ENCODE peak calls at places on chromosomes 5 and 9, in nine cellular contexts. O is astrocyte, R is left lung, T is NB4, M is tibial artery, Z is BJ, H is left ventricle myocardium inferior, B is A549, U is fibroblast of pulmonary artery. I is an unnamed sample.
A peak's percentile ranks its signal among the peaks of the same experiment; 100 is the strongest.

GRCh38 chr9:5953743-5954707 is 61.4 kb downstream of the RANBP6 start:
- DNase-seq in O (no peak), R (no peak), T (peak; percentile 20), M (no peak), Z (no peak), H (no peak), B (peak; percentile 34), U (peak; percentile 28), I (no peak)

GRCh38 chr5:16617272-16617973 is 626 bp upstream of the RETREG1 start:
- DNase-seq in O (no peak), R (no peak), T (no peak), M (no peak), Z (no peak), H (peak; percentile 37), B (no peak), U (no peak), I (no peak)

GRCh38 chr9:1083325-1083913 is 33.3 kb downstream of the DMRT2 start:
- DNase-seq in O (no peak), R (peak; percentile 75), T (peak; percentile 24), M (no peak), Z (no peak), H (peak; percentile 21), B (peak; percentile 15), U (no peak), I (no peak)

GRCh38 chr5:56152437-56152836 is 80.7 kb downstream of the ANKRD55 start:
- DNase-seq in O (no peak), R (no peak), T (no peak), M (no peak), Z (no peak), H (no peak), B (no peak), U (no peak), I (peak; percentile 60)

GRCh38 chr5:79561525-79561893 is 47.6 kb upstream of the HOMER1 start:
- DNase-seq in O (no peak), R (no peak), T (no peak), M (no peak), Z (no peak), H (no peak), B (no peak), U (no peak), I (no peak)

GRCh38 chr5:173963107-173963506 is 25.9 kb upstream of the C5orf47 start:
- DNase-seq in O (peak; percentile 79), R (no peak), T (no peak), M (no peak), Z (peak; percentile 47), H (no peak), B (peak; percentile 36), U (peak; percentile 31), I (no peak)

GRCh38 chr5:40089269-40089668 is 590.4 kb upstream of the PTGER4 start:
- DNase-seq in O (no peak), R (no peak), T (peak; percentile 34), M (no peak), Z (no peak), H (no peak), B (peak; percentile 28), U (peak; percentile 1), I (no peak)

GRCh38 chr5:181260720-181261319 is at the start of gene TRIM52:
- DNase-seq in O (peak; percentile 79), R (peak; percentile 98), T (peak; percentile 94), M (peak; percentile 93), Z (peak; percentile 35), H (peak; percentile 92), B (peak; percentile 93), U (peak; percentile 88), I (peak; percentile 96)

GRCh38 chr5:126965061-126965475 is 65.3 kb downstream of the MARCHF3 start:
- DNase-seq in O (peak; percentile 80), R (no peak), T (peak; percentile 50), M (no peak), Z (peak; percentile 63), H (no peak), B (no peak), U (peak; percentile 97), I (peak; percentile 35)

GRCh38 chr9:27470291-27470805 is 53.7 kb upstream of the IFNK start:
- DNase-seq in O (no peak), R (no peak), T (no peak), M (no peak), Z (no peak), H (no peak), B (no peak), U (no peak), I (no peak)

GRCh38 chr9:36980148-36980974 is 53.7 kb downstream of the PAX5 start:
- DNase-seq in O (no peak), R (no peak), T (peak; percentile 38), M (no peak), Z (no peak), H (no peak), B (peak; percentile 32), U (no peak), I (peak; percentile 42)

GRCh38 chr9:37370968-37371563 is 51.4 kb upstream of the GRHPR start:
- DNase-seq in O (no peak), R (no peak), T (peak; percentile 7), M (no peak), Z (no peak), H (no peak), B (no peak), U (no peak), I (peak; percentile 95)

GRCh38 chr9:76697554-76697953 is 66.7 kb upstream of the PCA3 start:
- DNase-seq in O (no peak), R (no peak), T (no peak), M (no peak), Z (no peak), H (no peak), B (no peak), U (no peak), I (no peak)

GRCh38 chr9:69542942-69543704 is 129.0 kb downstream of the APBA1 start:
- DNase-seq in O (no peak), R (no peak), T (peak; percentile 14), M (no peak), Z (no peak), H (peak; percentile 31), B (no peak), U (no peak), I (no peak)

GRCh38 chr9:89576404-89576824 is 28.4 kb upstream of the GADD45G start:
- DNase-seq in O (no peak), R (no peak), T (peak; percentile 59), M (no peak), Z (no peak), H (no peak), B (peak; percentile 38), U (peak; percentile 67), I (peak; percentile 43)

GRCh38 chr9:69975681-69976080 is 68.0 kb upstream of the MAMDC2 start:
- DNase-seq in O (peak; percentile 80), R (no peak), T (no peak), M (no peak), Z (peak; percentile 13), H (no peak), B (no peak), U (no peak), I (no peak)

GRCh38 chr5:167899490-167899889 is 392.0 kb upstream of the WWC1 start:
- DNase-seq in O (peak; percentile 85), R (no peak), T (no peak), M (no peak), Z (no peak), H (no peak), B (no peak), U (peak; percentile 66), I (no peak)

GRCh38 chr5:170479484-170479883 is 24.3 kb upstream of the KCNIP1 start:
- DNase-seq in O (no peak), R (no peak), T (no peak), M (no peak), Z (no peak), H (no peak), B (peak; percentile 61), U (no peak), I (no peak)

GRCh38 chr5:124639095-124639665 is 107.3 kb downstream of the ZNF608 start:
- DNase-seq in O (no peak), R (no peak), T (no peak), M (no peak), Z (no peak), H (no peak), B (no peak), U (no peak), I (no peak)
- H3K4me3 ChIP-seq in O (no peak overlapping the region), R (no peak overlapping the region), T (no peak overlapping the region), M (no peak overlapping the region), Z (no peak overlapping the region), H (no peak overlapping the region), B (no peak overlapping the region), U (no peak overlapping the region), I (no peak overlapping the region)

DNA sequence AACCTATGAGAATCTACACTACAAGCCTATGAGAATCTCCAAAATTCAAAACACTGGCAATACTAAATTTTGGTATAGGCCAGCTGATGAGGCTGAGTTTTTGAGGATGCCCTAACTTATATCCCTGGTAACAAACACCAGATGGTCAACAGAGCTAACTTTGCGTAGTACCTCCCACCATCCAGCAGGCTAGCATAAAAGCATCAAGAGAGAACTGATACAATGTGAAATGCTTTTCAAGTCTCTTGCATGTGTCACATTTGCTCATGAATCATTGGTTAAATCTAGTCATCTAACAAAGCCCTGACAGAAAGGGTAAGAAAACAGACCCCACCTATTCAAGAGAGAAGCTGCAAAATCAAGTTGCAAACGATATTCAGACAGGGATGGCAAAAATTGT is 1609.7 kb upstream of the CDH9 start:
- DNase-seq in O (peak; percentile 26), R (no peak), T (peak; percentile 3), M (no peak), Z (no peak), H (no peak), B (peak; percentile 43), U (peak; percentile 1), I (no peak)
- TF ChIP-seq CTCF in O (peak; percentile 36), R (no peak), T (no peak), M (no peak), Z (no peak), H (no peak), B (no peak), U (no peak), I (no peak)

DNA sequence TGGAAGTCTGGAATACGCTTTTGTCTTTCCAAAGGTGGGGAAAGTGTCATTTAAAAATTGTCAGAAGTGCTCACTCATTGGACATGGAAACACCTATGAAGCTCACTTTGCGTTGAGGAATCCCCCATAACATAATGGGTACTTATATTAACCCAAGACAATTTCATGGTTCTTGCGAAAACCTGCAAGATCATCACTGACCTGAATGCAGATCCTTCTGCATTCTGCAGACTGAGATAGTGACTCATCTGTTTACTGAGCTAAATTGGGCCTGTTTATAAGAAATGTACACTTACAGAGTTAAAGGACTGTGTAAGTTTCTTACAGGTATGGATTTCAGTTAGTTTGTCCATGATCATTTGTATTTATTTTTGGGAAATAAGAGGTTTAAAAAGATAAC is 153.0 kb downstream of the HMHB1 start:
- DNase-seq in O (no peak), R (no peak), T (peak; percentile 28), M (no peak), Z (no peak), H (no peak), B (peak; percentile 65), U (no peak), I (peak; percentile 12)
- H3K4me3 ChIP-seq in O (no peak overlapping the region), R (no peak overlapping the region), T (no peak overlapping the region), M (no peak overlapping the region), Z (no peak overlapping the region), H (no peak overlapping the region), B (no peak overlapping the region), U (no peak overlapping the region), I (no peak overlapping the region)

DNA sequence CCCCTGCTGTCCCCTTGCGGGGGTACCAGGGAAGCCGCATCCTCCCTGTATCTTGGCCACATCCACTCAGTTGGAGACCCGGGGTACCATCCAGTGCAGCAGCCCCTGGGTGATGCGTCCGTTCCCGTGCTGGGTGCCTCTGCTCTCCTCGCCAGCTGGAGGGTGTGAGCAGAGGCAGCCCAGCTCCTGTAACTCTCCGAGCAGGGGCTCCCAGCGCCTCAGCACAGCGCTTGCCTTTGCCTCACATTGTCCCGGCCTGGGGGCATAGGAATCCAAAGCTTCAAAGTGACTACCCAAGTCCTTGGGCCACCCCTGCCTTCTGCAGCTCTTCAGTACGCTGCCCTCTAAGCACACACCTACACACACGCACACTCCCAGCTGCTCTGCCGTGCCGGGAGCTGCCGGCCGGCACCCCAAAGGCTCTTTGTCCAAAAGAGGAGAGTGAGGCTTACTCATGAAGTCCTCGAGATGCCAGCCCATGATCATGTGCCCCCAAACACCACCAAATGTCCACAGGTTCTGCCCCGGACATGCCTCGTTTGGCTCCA is 733 bp downstream of the ANGPTL2 start:
- DNase-seq in O (peak; percentile 19), R (no peak), T (no peak), M (no peak), Z (no peak), H (no peak), B (no peak), U (peak; percentile 42), I (no peak)
- TF ChIP-seq CTCF in O (no peak), R (no peak), T (no peak), M (no peak), Z (no peak), H (no peak), B (no peak), U (no peak), I (no peak)